ENCODE peak calls at places on chromosomes 11 and 22, in four cellular contexts. Q is NCI-H69; J is cardiac muscle cell; E is activated effector memory CD4-positive, alpha-beta T cell treated with anti-CD3 and anti-CD28 coated beads, Interleukin-2, amount 50 U/mL, for 16 hours. Z is an unnamed sample.

GRCh38 chr11:4479676-4480075 is 2.8 kb upstream of the OR52K1 start:
- DNase-seq in E (no peak), J (no peak), Q (no peak), Z (no peak)

GRCh38 chr11:69498614-69499175 is 17.2 kb downstream of the LINC01488 start:
- DNase-seq in E (no peak), Q (no peak), J (no peak), Z (no peak)

GRCh38 chr22:46734830-46735453 is 3.1 kb downstream of the CERK start:
- DNase-seq in J (no peak), E (peak; percentile 89), Q (peak; percentile 59), Z (peak; percentile 60)

GRCh38 chr11:10375280-10376048 is 70.6 kb downstream of the ADM start:
- DNase-seq in Q (no peak), E (no peak), J (peak; percentile 88), Z (no peak)

GRCh38 chr22:23142546-23143105 is 836 bp upstream of the RSPH14 start:
- DNase-seq in Q (no peak), E (no peak), J (no peak), Z (no peak)

GRCh38 chr11:117319214-117319840 is 3.3 kb upstream of the BACE1 start:
- DNase-seq in J (peak; percentile 83), E (no peak), Q (no peak), Z (no peak)

GRCh38 chr11:126012852-126013251 is 49.8 kb downstream of the CDON start:
- DNase-seq in Q (no peak), J (no peak), E (no peak), Z (no peak)

GRCh38 chr11:47514825-47515647 is 37.9 kb downstream of the CELF1 start:
- DNase-seq in Q (peak; percentile 36), J (peak; percentile 82), E (peak; percentile 74), Z (no peak)

GRCh38 chr11:95338430-95338991 is 107.5 kb upstream of the SESN3 start:
- DNase-seq in J (peak; percentile 91), E (no peak), Q (peak; percentile 80), Z (peak; percentile 61)

GRCh38 chr22:46117206-46118199 is 32.8 kb upstream of the PPARA start:
- DNase-seq in E (no peak), J (no peak), Q (no peak), Z (no peak)

GRCh38 chr11:36793542-36793926 is 195.5 kb upstream of the RAG2 start:
- DNase-seq in Q (no peak), E (no peak), J (no peak), Z (no peak)

GRCh38 chr11:48150213-48150612 is 66.4 kb upstream of the OR4B1 start:
- DNase-seq in J (peak; percentile 69), Q (no peak), E (no peak), Z (no peak)

GRCh38 chr11:64250875-64251721 is at the start of gene PLCB3:
- DNase-seq in E (peak; percentile 91), Q (peak; percentile 83), J (peak; percentile 58), Z (peak; percentile 55)

GRCh38 chr11:134207538-134208239 is 16.1 kb downstream of the NCAPD3 start:
- DNase-seq in Q (peak; percentile 55), J (peak; percentile 40), E (peak; percentile 87), Z (peak; percentile 71)

GRCh38 chr22:38257170-38257569 is 15.6 kb downstream of the TMEM184B start:
- DNase-seq in J (peak; percentile 79), E (no peak), Q (no peak), Z (no peak)

GRCh38 chr11:17655682-17656081 is 63.7 kb upstream of the MYOD1 start:
- DNase-seq in E (no peak), J (no peak), Q (no peak), Z (no peak)

GRCh38 chr11:109547356-109548027 is 125.5 kb downstream of the C11orf87 start:
- DNase-seq in Q (no peak), E (no peak), J (peak; percentile 83), Z (no peak)

GRCh38 chr22:45879552-45879949 is 97.4 kb downstream of the WNT7B start:
- DNase-seq in E (no peak), J (no peak), Q (no peak), Z (no peak)

GRCh38 chr22:38177926-38178604 is 3.6 kb downstream of the PLA2G6 start:
- DNase-seq in E (no peak), J (peak; percentile 85), Q (peak; percentile 66), Z (peak; percentile 4)

GRCh38 chr11:91394073-91394717 is 830.4 kb upstream of the FAT3 start:
- DNase-seq in Q (peak; percentile 42), E (no peak), J (no peak), Z (peak; percentile 18)

GRCh38 chr11:77144854-77145428 is 16.9 kb downstream of the MYO7A start:
- DNase-seq in J (no peak), Q (no peak), E (no peak), Z (no peak)

GRCh38 chr11:102620858-102621561 is 4.1 kb downstream of the MMP20 start:
- DNase-seq in J (peak; percentile 78), E (no peak), Q (peak; percentile 12), Z (no peak)

GRCh38 chr11:44572884-44573283 is 7.4 kb downstream of the CD82 start:
- DNase-seq in Q (no peak), E (peak; percentile 79), J (no peak), Z (no peak)

GRCh38 chr22:20524004-20524481 is 16.6 kb downstream of the MED15 start:
- DNase-seq in Q (peak; percentile 74), E (peak; percentile 66), J (no peak), Z (no peak)

GRCh38 chr11:27390318-27390958 is 27.4 kb upstream of the CCDC34 start:
- DNase-seq in Q (no peak), E (no peak), J (no peak), Z (no peak)

GRCh38 chr11:24391165-24391564 is 105.7 kb upstream of the LUZP2 start:
- DNase-seq in J (peak; percentile 60), E (no peak), Q (no peak), Z (no peak)

GRCh38 chr11:110317516-110317932 is 21.1 kb upstream of the RDX start:
- DNase-seq in Q (peak; percentile 94), E (no peak), J (peak; percentile 61), Z (peak; percentile 56)

GRCh38 chr11:99316761-99317475 is 296.2 kb downstream of the CNTN5 start:
- DNase-seq in Q (peak; percentile 89), E (no peak), J (peak; percentile 14), Z (peak; percentile 27)

GRCh38 chr22:44247346-44247745 is 65.4 kb downstream of the SHISAL1 start:
- DNase-seq in J (no peak), E (no peak), Q (no peak), Z (no peak)

GRCh38 chr22:41862530-41863266 is 29.8 kb downstream of the SREBF2 start:
- DNase-seq in J (no peak), E (peak; percentile 84), Q (peak; percentile 56), Z (peak; percentile 41)

GRCh38 chr11:95849087-95849825 is 59.0 kb downstream of the CEP57 start:
- DNase-seq in J (peak; percentile 82), Q (peak; percentile 77), E (no peak), Z (peak; percentile 54)

GRCh38 chr11:47577460-47578041 is 1.2 kb downstream of the KBTBD4 start:
- DNase-seq in E (no peak), J (no peak), Q (no peak), Z (no peak)

GRCh38 chr11:99693941-99694492 is 673.3 kb downstream of the CNTN5 start:
- DNase-seq in E (no peak), Q (peak; percentile 57), J (peak; percentile 83), Z (no peak)

GRCh38 chr11:8013833-8014232 is 26.7 kb downstream of the EIF3F start:
- DNase-seq in Q (no peak), J (no peak), E (no peak), Z (no peak)

GRCh38 chr22:48594757-48595510 is 1232.7 kb downstream of the BRD1 start:
- DNase-seq in Q (peak; percentile 55), E (no peak), J (no peak), Z (no peak)

GRCh38 chr11:11338304-11338703 is 14.7 kb downstream of the CSNK2A3 start:
- DNase-seq in Q (no peak), J (no peak), E (no peak), Z (no peak)

GRCh38 chr22:42880815-42881214 is 23.7 kb upstream of the ARFGAP3 start:
- DNase-seq in E (no peak), J (no peak), Q (peak; percentile 42), Z (no peak)

GRCh38 chr11:83566948-83567347 is 280.8 kb upstream of the CCDC90B start:
- DNase-seq in Q (peak; percentile 39), J (peak; percentile 16), E (no peak), Z (no peak)

GRCh38 chr22:26536056-26536761 is 23.9 kb upstream of the TFIP11 start:
- DNase-seq in Q (no peak), E (no peak), J (no peak), Z (no peak)

Z was measured in BE2C.